ENCODE peak calls at places on chromosomes 3 and 15, in five cellular contexts. One of them, this sample, is unnamed.
A peak's percentile ranks its signal among the peaks of the same experiment; 100 is the strongest.

GRCh38 chr3:43176666-43177065 is 70.8 kb upstream of the POMGNT2 start:
- DNase-seq in neural crest cell: no peak
- DNase-seq in progenitor cell of endocrine pancreas: no peak
- DNase-seq in foreskin fibroblast: peak; percentile 46
- DNase-seq in lower leg skin: no peak
- DNase-seq in this sample: no peak

GRCh38 chr3:188113761-188114160 is 40.2 kb upstream of the LPP start:
- DNase-seq in neural crest cell: no peak
- DNase-seq in progenitor cell of endocrine pancreas: no peak
- DNase-seq in foreskin fibroblast: no peak
- DNase-seq in lower leg skin: no peak
- DNase-seq in this sample: no peak

GRCh38 chr3:189902230-189903186 is 218.2 kb downstream of the P3H2 start:
- DNase-seq in neural crest cell: no peak
- DNase-seq in progenitor cell of endocrine pancreas: no peak
- DNase-seq in foreskin fibroblast: no peak
- DNase-seq in lower leg skin: no peak
- DNase-seq in this sample: no peak

GRCh38 chr15:89307791-89308190 is 26.8 kb downstream of the POLG start:
- DNase-seq in neural crest cell: no peak
- DNase-seq in progenitor cell of endocrine pancreas: no peak
- DNase-seq in foreskin fibroblast: peak; percentile 81
- DNase-seq in lower leg skin: no peak
- DNase-seq in this sample: no peak

GRCh38 chr3:182682263-182683229 is 110.8 kb upstream of the ATP11B start:
- DNase-seq in neural crest cell: peak; percentile 68
- DNase-seq in progenitor cell of endocrine pancreas: peak; percentile 62
- DNase-seq in foreskin fibroblast: peak; percentile 64
- DNase-seq in lower leg skin: no peak
- DNase-seq in this sample: no peak

GRCh38 chr15:92580021-92580420 is 75.6 kb downstream of the FAM174B start:
- DNase-seq in neural crest cell: no peak
- DNase-seq in progenitor cell of endocrine pancreas: no peak
- DNase-seq in foreskin fibroblast: no peak
- DNase-seq in lower leg skin: no peak
- DNase-seq in this sample: no peak

GRCh38 chr3:37943631-37944242 is 46.8 kb upstream of the VILL start:
- DNase-seq in neural crest cell: no peak
- DNase-seq in progenitor cell of endocrine pancreas: no peak
- DNase-seq in foreskin fibroblast: no peak
- DNase-seq in lower leg skin: no peak
- DNase-seq in this sample: no peak

GRCh38 chr3:66220602-66221377 is at the start of gene SLC25A26:
- DNase-seq in neural crest cell: peak; percentile 86
- DNase-seq in progenitor cell of endocrine pancreas: peak; percentile 96
- DNase-seq in foreskin fibroblast: peak; percentile 97
- DNase-seq in lower leg skin: peak; percentile 96
- DNase-seq in this sample: peak; percentile 85

GRCh38 chr3:37171144-37171543 is 3.2 kb downstream of the LRRFIP2 start:
- DNase-seq in neural crest cell: no peak
- DNase-seq in progenitor cell of endocrine pancreas: no peak
- DNase-seq in foreskin fibroblast: no peak
- DNase-seq in lower leg skin: peak; percentile 29
- DNase-seq in this sample: no peak

GRCh38 chr3:49591615-49592014 is 37.3 kb downstream of the BSN start:
- DNase-seq in neural crest cell: no peak
- DNase-seq in progenitor cell of endocrine pancreas: no peak
- DNase-seq in foreskin fibroblast: no peak
- DNase-seq in lower leg skin: no peak
- DNase-seq in this sample: no peak

GRCh38 chr3:195159819-195160175 is 111.2 kb downstream of the XXYLT1 start:
- DNase-seq in neural crest cell: no peak
- DNase-seq in progenitor cell of endocrine pancreas: no peak
- DNase-seq in foreskin fibroblast: peak; percentile 80
- DNase-seq in lower leg skin: no peak
- DNase-seq in this sample: no peak

GRCh38 chr3:55416381-55416821 is 70.7 kb downstream of the WNT5A start:
- DNase-seq in neural crest cell: no peak
- DNase-seq in progenitor cell of endocrine pancreas: no peak
- DNase-seq in foreskin fibroblast: peak; percentile 97
- DNase-seq in lower leg skin: no peak
- DNase-seq in this sample: peak; percentile 78

GRCh38 chr3:169147246-169148008 is 516.1 kb downstream of the MECOM start:
- DNase-seq in neural crest cell: peak; percentile 50
- DNase-seq in progenitor cell of endocrine pancreas: peak; percentile 27
- DNase-seq in foreskin fibroblast: peak; percentile 81
- DNase-seq in lower leg skin: no peak
- DNase-seq in this sample: no peak

GRCh38 chr3:18633002-18633401 is 207.9 kb upstream of the SATB1 start:
- DNase-seq in neural crest cell: no peak
- DNase-seq in progenitor cell of endocrine pancreas: no peak
- DNase-seq in foreskin fibroblast: no peak
- DNase-seq in lower leg skin: no peak
- DNase-seq in this sample: no peak

GRCh38 chr3:183038764-183039163 is 58.4 kb upstream of the DCUN1D1 start:
- DNase-seq in neural crest cell: no peak
- DNase-seq in progenitor cell of endocrine pancreas: no peak
- DNase-seq in foreskin fibroblast: no peak
- DNase-seq in lower leg skin: no peak
- DNase-seq in this sample: peak; percentile 22

GRCh38 chr3:106397004-106397403 is 528.2 kb upstream of the CBLB start:
- DNase-seq in neural crest cell: no peak
- DNase-seq in progenitor cell of endocrine pancreas: no peak
- DNase-seq in foreskin fibroblast: no peak
- DNase-seq in lower leg skin: no peak
- DNase-seq in this sample: no peak

GRCh38 chr3:12413721-12414255 is 70.5 kb upstream of the TSEN2 start:
- DNase-seq in neural crest cell: no peak
- DNase-seq in progenitor cell of endocrine pancreas: no peak
- DNase-seq in foreskin fibroblast: no peak
- DNase-seq in lower leg skin: no peak
- DNase-seq in this sample: no peak

GRCh38 chr3:32596926-32597369 is 26.3 kb upstream of the DYNC1LI1 start:
- DNase-seq in neural crest cell: no peak
- DNase-seq in progenitor cell of endocrine pancreas: no peak
- DNase-seq in foreskin fibroblast: no peak
- DNase-seq in lower leg skin: no peak
- DNase-seq in this sample: no peak

GRCh38 chr3:134339331-134339730 is 34.9 kb downstream of the AMOTL2 start:
- DNase-seq in neural crest cell: no peak
- DNase-seq in progenitor cell of endocrine pancreas: no peak
- DNase-seq in foreskin fibroblast: no peak
- DNase-seq in lower leg skin: no peak
- DNase-seq in this sample: no peak

GRCh38 chr3:85801955-85802354 is 843.2 kb downstream of the CADM2 start:
- DNase-seq in neural crest cell: no peak
- DNase-seq in progenitor cell of endocrine pancreas: no peak
- DNase-seq in foreskin fibroblast: peak; percentile 62
- DNase-seq in lower leg skin: no peak
- DNase-seq in this sample: no peak

GRCh38 chr3:131194816-131195215 is 168.1 kb downstream of the NEK11 start:
- DNase-seq in neural crest cell: no peak
- DNase-seq in progenitor cell of endocrine pancreas: no peak
- DNase-seq in foreskin fibroblast: no peak
- DNase-seq in lower leg skin: no peak
- DNase-seq in this sample: no peak

GRCh38 chr3:167861649-167862048 is 126.1 kb downstream of the SERPINI1 start:
- DNase-seq in neural crest cell: no peak
- DNase-seq in progenitor cell of endocrine pancreas: no peak
- DNase-seq in foreskin fibroblast: no peak
- DNase-seq in lower leg skin: no peak
- DNase-seq in this sample: no peak

GRCh38 chr3:177426151-177426904 is 229.0 kb upstream of the TBL1XR1 start:
- DNase-seq in neural crest cell: no peak
- DNase-seq in progenitor cell of endocrine pancreas: no peak
- DNase-seq in foreskin fibroblast: no peak
- DNase-seq in lower leg skin: no peak
- DNase-seq in this sample: no peak

GRCh38 chr3:197749315-197749600 is 425 bp upstream of the FYTTD1 start:
- DNase-seq in neural crest cell: no peak
- DNase-seq in progenitor cell of endocrine pancreas: no peak
- DNase-seq in foreskin fibroblast: peak; percentile 75
- DNase-seq in lower leg skin: no peak
- DNase-seq in this sample: no peak

GRCh38 chr3:103421460-103421859 is 986.6 kb downstream of the ZPLD1 start:
- DNase-seq in neural crest cell: no peak
- DNase-seq in progenitor cell of endocrine pancreas: no peak
- DNase-seq in foreskin fibroblast: no peak
- DNase-seq in lower leg skin: no peak
- DNase-seq in this sample: no peak

DNA sequence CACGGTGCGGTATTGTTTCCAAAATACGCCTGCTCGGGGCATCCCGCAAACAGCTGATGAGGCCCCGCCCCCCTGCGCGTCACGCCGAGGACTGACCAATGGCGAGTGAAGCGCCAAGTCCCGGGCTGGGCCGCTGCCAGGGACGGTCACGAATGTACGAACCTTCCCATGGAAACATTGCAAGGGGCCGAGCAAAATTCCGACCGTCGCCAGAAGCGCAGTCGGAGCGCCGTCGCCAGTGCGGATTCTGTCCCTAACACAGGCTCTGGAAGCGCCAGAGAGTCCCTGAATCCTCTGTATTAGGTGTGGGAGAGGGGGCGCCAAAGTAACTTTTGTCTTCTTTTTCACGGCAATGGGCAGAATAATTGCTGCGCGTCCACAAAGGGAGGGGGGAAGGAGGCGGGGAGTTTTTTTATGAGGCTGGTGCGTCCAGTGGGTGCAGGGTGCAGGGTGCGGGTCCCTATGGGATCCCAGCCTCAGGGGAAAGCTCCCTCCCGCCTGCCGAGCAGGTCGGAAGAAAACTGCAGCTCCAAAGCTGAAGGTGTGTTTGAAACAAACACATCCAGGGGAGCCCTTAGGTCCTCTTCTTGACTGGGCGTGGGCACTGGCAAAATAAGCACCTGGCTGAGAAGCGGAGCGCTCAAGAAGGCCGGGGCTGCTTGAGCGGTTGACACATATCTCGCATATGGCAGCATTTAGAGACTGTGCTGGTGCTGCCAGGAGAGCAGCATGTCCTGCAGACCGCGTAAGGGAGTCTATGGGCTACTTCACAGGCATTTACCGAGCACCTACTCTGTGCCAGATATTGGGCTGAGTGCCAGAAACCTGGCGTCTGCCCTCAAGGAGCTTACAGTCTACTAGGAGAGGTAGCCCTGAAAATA is at the start of gene BMF:
- DNase-seq in neural crest cell: peak; percentile 98
- DNase-seq in progenitor cell of endocrine pancreas: peak; percentile 98
- DNase-seq in foreskin fibroblast: peak; percentile 100
- DNase-seq in lower leg skin: peak; percentile 99
- DNase-seq in this sample: peak; percentile 78
- TF ChIP-seq CTCF in neural crest cell: peak; percentile 53
- TF ChIP-seq CTCF in progenitor cell of endocrine pancreas: peak; percentile 52
- TF ChIP-seq CTCF in foreskin fibroblast: peak; percentile 24
- TF ChIP-seq CTCF in lower leg skin: no peak
- TF ChIP-seq CTCF in this sample: peak; percentile 44

GRCh38 chr3:179943097-179943880 is 93.4 kb downstream of the PEX5L start:
- DNase-seq in neural crest cell: no peak
- DNase-seq in progenitor cell of endocrine pancreas: no peak
- DNase-seq in foreskin fibroblast: no peak
- DNase-seq in lower leg skin: no peak
- DNase-seq in this sample: no peak
- TF ChIP-seq CTCF in neural crest cell: no peak
- TF ChIP-seq CTCF in progenitor cell of endocrine pancreas: no peak
- TF ChIP-seq CTCF in foreskin fibroblast: no peak
- TF ChIP-seq CTCF in lower leg skin: no peak
- TF ChIP-seq CTCF in this sample: no peak

GRCh38 chr3:62923092-62923491 is 47.9 kb upstream of the CADPS start:
- DNase-seq in neural crest cell: no peak
- DNase-seq in progenitor cell of endocrine pancreas: no peak
- DNase-seq in foreskin fibroblast: peak; percentile 30
- DNase-seq in lower leg skin: no peak
- DNase-seq in this sample: no peak
- TF ChIP-seq CTCF in neural crest cell: no peak
- TF ChIP-seq CTCF in progenitor cell of endocrine pancreas: no peak
- TF ChIP-seq CTCF in foreskin fibroblast: no peak
- TF ChIP-seq CTCF in lower leg skin: no peak
- TF ChIP-seq CTCF in this sample: no peak

GRCh38 chr3:27278391-27279055 is 90.7 kb downstream of the NEK10 start:
- DNase-seq in neural crest cell: no peak
- DNase-seq in progenitor cell of endocrine pancreas: no peak
- DNase-seq in foreskin fibroblast: no peak
- DNase-seq in lower leg skin: no peak
- DNase-seq in this sample: no peak

GRCh38 chr3:27281671-27282150 is 87.5 kb downstream of the NEK10 start:
- DNase-seq in neural crest cell: no peak
- DNase-seq in progenitor cell of endocrine pancreas: no peak
- DNase-seq in foreskin fibroblast: no peak
- DNase-seq in lower leg skin: no peak
- DNase-seq in this sample: no peak

GRCh38 chr3:27279153-27279552 is 90.0 kb downstream of the NEK10 start:
- DNase-seq in neural crest cell: no peak
- DNase-seq in progenitor cell of endocrine pancreas: no peak
- DNase-seq in foreskin fibroblast: peak; percentile 21
- DNase-seq in lower leg skin: no peak
- DNase-seq in this sample: no peak
- TF ChIP-seq CTCF in neural crest cell: peak; percentile 55
- TF ChIP-seq CTCF in progenitor cell of endocrine pancreas: peak; percentile 58
- TF ChIP-seq CTCF in foreskin fibroblast: peak; percentile 30
- TF ChIP-seq CTCF in lower leg skin: no peak
- TF ChIP-seq CTCF in this sample: peak; percentile 49

GRCh38 chr3:160133757-160134156 is 91.5 kb upstream of the C3orf80 start:
- DNase-seq in neural crest cell: no peak
- DNase-seq in progenitor cell of endocrine pancreas: no peak
- DNase-seq in foreskin fibroblast: no peak
- DNase-seq in lower leg skin: no peak
- DNase-seq in this sample: no peak
- TF ChIP-seq CTCF in neural crest cell: no peak
- TF ChIP-seq CTCF in progenitor cell of endocrine pancreas: no peak
- TF ChIP-seq CTCF in foreskin fibroblast: no peak
- TF ChIP-seq CTCF in lower leg skin: no peak
- TF ChIP-seq CTCF in this sample: peak; percentile 10

DNA sequence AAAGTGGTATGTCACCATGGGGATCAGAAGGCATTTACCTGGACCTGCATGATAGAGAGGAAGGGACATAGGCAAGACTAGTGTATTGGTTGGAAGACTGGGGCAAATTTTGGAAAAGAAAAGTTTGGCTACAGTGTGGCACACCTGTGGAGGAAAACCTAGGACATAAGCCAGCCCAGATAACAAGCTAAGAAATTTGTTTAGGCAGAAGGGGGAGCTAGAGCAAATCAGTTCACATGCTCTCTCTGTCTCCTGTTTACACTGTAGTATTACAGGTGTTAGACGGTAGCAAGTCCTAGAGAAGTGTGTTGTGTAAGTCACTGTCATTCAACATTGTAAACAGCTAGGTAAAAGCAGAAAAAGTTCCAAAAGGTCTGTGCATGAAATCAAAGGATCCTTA is 11.9 kb upstream of the ALDH1A2 start:
- DNase-seq in neural crest cell: no peak
- DNase-seq in progenitor cell of endocrine pancreas: no peak
- DNase-seq in foreskin fibroblast: peak; percentile 19
- DNase-seq in lower leg skin: no peak
- DNase-seq in this sample: no peak
- TF ChIP-seq CTCF in neural crest cell: no peak
- TF ChIP-seq CTCF in progenitor cell of endocrine pancreas: peak; percentile 42
- TF ChIP-seq CTCF in foreskin fibroblast: no peak
- TF ChIP-seq CTCF in lower leg skin: no peak
- TF ChIP-seq CTCF in this sample: peak; percentile 61

This sample was measured in epithelial cell of proximal tubule.